ENCODE peak calls at places on chromosomes 13 and 19, in eight cellular contexts. V, Z, B, I, P, F, D and O are unnamed samples.

GRCh38 chr19:23436944-23437343 is 41.7 kb upstream of the ZNF91 start:
- DNase-seq in F (no peak), B (no peak), Z (no peak), I (no peak), P (no peak), V (no peak), D (no peak), O (no peak)

GRCh38 chr19:10271543-10272086 is 695 bp downstream of the ICAM1 start:
- DNase-seq in F (no peak), P (no peak), B (no peak), V (no peak), Z (no peak), D (no peak), I (no peak), O (peak)

GRCh38 chr13:59416561-59416960 is 747.2 kb downstream of the DIAPH3 start:
- DNase-seq in P (no peak), B (no peak), V (no peak), I (no peak), Z (no peak), D (no peak), F (no peak), O (peak)

GRCh38 chr13:58583961-58584360 is 952.4 kb downstream of the PCDH17 start:
- DNase-seq in B (no peak), P (no peak), Z (no peak), D (no peak), V (peak), I (peak), F (no peak), O (no peak)

GRCh38 chr19:33287438-33287837 is 14.9 kb downstream of the CEBPA start:
- DNase-seq in B (no peak), I (no peak), D (no peak), F (no peak), V (no peak), Z (no peak), P (no peak), O (no peak)

GRCh38 chr13:48773531-48774275 is 120.0 kb downstream of the CYSLTR2 start:
- DNase-seq in F (no peak), D (no peak), B (no peak), Z (no peak), P (no peak), V (no peak), I (no peak), O (no peak)

GRCh38 chr13:101925731-101926130 is 473.3 kb downstream of the ITGBL1 start:
- DNase-seq in F (no peak), I (no peak), P (no peak), B (no peak), D (no peak), Z (no peak), V (no peak), O (no peak)

GRCh38 chr19:40889366-40889765 is 7.3 kb upstream of the CYP2A7 start:
- DNase-seq in D (no peak), Z (no peak), I (no peak), P (no peak), V (no peak), F (no peak), B (no peak), O (no peak)

GRCh38 chr13:71879129-71879535 is 12.1 kb upstream of the DACH1 start:
- DNase-seq in V (peak), I (peak), B (no peak), P (no peak), Z (peak), F (no peak), D (no peak), O (peak)

GRCh38 chr13:84658881-84659661 is 776.8 kb upstream of the SLITRK1 start:
- DNase-seq in V (no peak), P (no peak), B (no peak), Z (no peak), F (no peak), I (no peak), D (no peak), O (peak)

GRCh38 chr13:113532156-113532806 is 41.8 kb upstream of the DCUN1D2 start:
- DNase-seq in P (no peak), F (no peak), B (peak), V (no peak), D (no peak), Z (no peak), I (peak), O (no peak)

GRCh38 chr19:18340237-18340989 is at the start of gene PGPEP1:
- DNase-seq in B (peak), D (no peak), F (peak), V (no peak), Z (peak), I (peak), P (no peak), O (peak)

GRCh38 chr13:63190219-63190618 is 1774.6 kb upstream of the PCDH20 start:
- DNase-seq in Z (no peak), F (no peak), V (no peak), B (no peak), P (no peak), I (no peak), D (no peak), O (peak)

GRCh38 chr13:26486550-26486949 is 70.9 kb upstream of the WASF3 start:
- DNase-seq in D (no peak), P (no peak), I (no peak), B (no peak), F (no peak), V (no peak), Z (no peak), O (no peak)

GRCh38 chr19:52494518-52494917 is 33.0 kb upstream of the ZNF808 start:
- DNase-seq in Z (no peak), B (no peak), V (peak), D (no peak), P (no peak), I (no peak), F (no peak), O (peak)

GRCh38 chr19:45890877-45891276 is 4.9 kb upstream of the IRF2BP1 start:
- DNase-seq in Z (no peak), P (no peak), D (no peak), I (no peak), F (no peak), V (no peak), B (no peak), O (no peak)

GRCh38 chr13:99657848-99658265 is 156.6 kb downstream of the TM9SF2 start:
- DNase-seq in F (no peak), I (no peak), D (no peak), V (peak), P (no peak), B (no peak), Z (no peak), O (peak)

GRCh38 chr19:32357720-32358119 is 12.3 kb downstream of the ZNF507 start:
- DNase-seq in V (no peak), Z (no peak), D (no peak), I (no peak), P (no peak), B (no peak), F (no peak), O (no peak)

GRCh38 chr13:30423891-30424290 is 1.6 kb downstream of the UBE2L5 start:
- DNase-seq in F (no peak), B (no peak), D (no peak), V (no peak), Z (no peak), P (no peak), I (no peak), O (no peak)

GRCh38 chr19:35519291-35519690 is 5.8 kb upstream of the DMKN start:
- DNase-seq in I (peak), D (no peak), P (no peak), V (no peak), F (no peak), B (no peak), Z (peak), O (peak)

GRCh38 chr19:9296336-9296735 is 13.3 kb downstream of the ZNF699 start:
- DNase-seq in Z (no peak), I (no peak), V (no peak), P (no peak), F (no peak), D (no peak), B (no peak), O (no peak)